ENCODE peak calls at places on chromosomes 3 and 15, in eight cellular contexts. Q is psoas muscle; A is ovary; K is KG1; F is PC-3; G is thoracic aorta; O is activated CD4-positive, alpha-beta T cell treated with anti-CD3 and anti-CD28 coated beads for 24 hours; Z is stimulated activated naive CD4-positive, alpha-beta T cell. W is an unnamed sample.

GRCh38 chr15:69552057-69552815 is 99.6 kb downstream of the RPLP1 start:
- DNase-seq in F (no peak), O (no peak), Q (no peak), K (no peak), A (no peak), Z (no peak), G (no peak), W (no peak)

GRCh38 chr3:126353694-126354321 is 3.4 kb downstream of the KLF15 start:
- DNase-seq in F (no peak), A (peak), G (no peak), Q (peak), Z (no peak), O (no peak), K (no peak), W (no peak)

GRCh38 chr3:60579734-60580133 is 671.5 kb downstream of the FHIT start:
- DNase-seq in A (no peak), F (peak), Q (no peak), K (no peak), G (no peak), Z (no peak), O (no peak), W (no peak)

GRCh38 chr3:5122030-5122740 is at the start of gene ARL8B:
- DNase-seq in A (peak), F (peak), O (peak), G (peak), Z (peak), Q (peak), K (peak), W (peak)

GRCh38 chr3:30743086-30743619 is 136.8 kb downstream of the TGFBR2 start:
- DNase-seq in G (no peak), K (no peak), O (no peak), Q (no peak), A (no peak), F (no peak), Z (no peak), W (no peak)

GRCh38 chr3:13414040-13414729 is 5.9 kb downstream of the NUP210 start:
- DNase-seq in A (no peak), G (no peak), O (peak), K (peak), Z (peak), Q (peak), F (peak), W (peak)

GRCh38 chr3:23668430-23668904 is 137.3 kb upstream of the UBE2E1 start:
- DNase-seq in Z (no peak), K (no peak), O (no peak), Q (no peak), G (no peak), A (no peak), F (peak), W (no peak)

GRCh38 chr15:31237042-31237324 is 89.7 kb upstream of the KLF13 start:
- DNase-seq in G (no peak), O (no peak), K (no peak), Q (no peak), Z (no peak), F (no peak), A (no peak), W (no peak)

GRCh38 chr15:84715442-84716035 is 400 bp downstream of the SEC11A start:
- DNase-seq in Z (peak), G (no peak), F (peak), K (no peak), Q (no peak), A (no peak), O (peak), W (no peak)

GRCh38 chr3:99783009-99783573 is 34.6 kb upstream of the CMSS1 start:
- DNase-seq in G (no peak), F (peak), Z (no peak), A (no peak), O (no peak), K (no peak), Q (no peak), W (no peak)

GRCh38 chr3:76873509-76874242 is 166.2 kb upstream of the ROBO2 start:
- DNase-seq in G (no peak), A (no peak), F (no peak), K (no peak), Z (no peak), O (no peak), Q (no peak), W (no peak)

GRCh38 chr3:141421639-141422319 is 53.5 kb downstream of the ZBTB38 start:
- DNase-seq in A (no peak), F (peak), K (no peak), G (no peak), Q (no peak), Z (no peak), O (no peak), W (no peak)

GRCh38 chr3:197491923-197492664 is 63.7 kb downstream of the BDH1 start:
- DNase-seq in O (no peak), Z (no peak), G (no peak), F (no peak), K (no peak), Q (no peak), A (no peak), W (peak)

GRCh38 chr15:31328425-31328998 is 1.9 kb downstream of the KLF13 start:
- DNase-seq in F (peak), G (no peak), O (peak), Z (peak), Q (no peak), A (no peak), K (no peak), W (peak)

W was measured in naive thymus-derived CD8-positive, alpha-beta T cell.